ENCODE peak calls at places on chromosomes 6 and 20, in five cellular contexts. One of them, this sample, is unnamed.

GRCh38 chr6:29968130-29968529 is 25.8 kb downstream of the HLA-A start:
- DNase-seq in CD8-positive, alpha-beta T cell: no peak
- DNase-seq in tibial artery: no peak
- DNase-seq in IMR-90: peak
- DNase-seq in prostate gland: no peak
- DNase-seq in this sample: no peak

GRCh38 chr6:3414704-3415453 is 42.0 kb downstream of the SLC22A23 start:
- DNase-seq in CD8-positive, alpha-beta T cell: peak
- DNase-seq in tibial artery: no peak
- DNase-seq in IMR-90: peak
- DNase-seq in prostate gland: no peak
- DNase-seq in this sample: no peak

GRCh38 chr6:122747573-122747972 is 31.9 kb upstream of the FABP7 start:
- DNase-seq in CD8-positive, alpha-beta T cell: no peak
- DNase-seq in tibial artery: no peak
- DNase-seq in IMR-90: no peak
- DNase-seq in prostate gland: no peak
- DNase-seq in this sample: no peak

GRCh38 chr6:148128014-148128730 is 214.5 kb upstream of the SASH1 start:
- DNase-seq in CD8-positive, alpha-beta T cell: no peak
- DNase-seq in tibial artery: no peak
- DNase-seq in IMR-90: no peak
- DNase-seq in prostate gland: no peak
- DNase-seq in this sample: no peak

GRCh38 chr20:35145141-35145564 is 2.0 kb downstream of the EDEM2 start:
- DNase-seq in CD8-positive, alpha-beta T cell: no peak
- DNase-seq in tibial artery: no peak
- DNase-seq in IMR-90: peak
- DNase-seq in prostate gland: peak
- DNase-seq in this sample: no peak

GRCh38 chr6:92538296-92538695 is 881.1 kb downstream of the EPHA7 start:
- DNase-seq in CD8-positive, alpha-beta T cell: no peak
- DNase-seq in tibial artery: no peak
- DNase-seq in IMR-90: no peak
- DNase-seq in prostate gland: no peak
- DNase-seq in this sample: no peak

GRCh38 chr6:38517005-38517404 is 122.7 kb downstream of the BTBD9 start:
- DNase-seq in CD8-positive, alpha-beta T cell: no peak
- DNase-seq in tibial artery: no peak
- DNase-seq in IMR-90: peak
- DNase-seq in prostate gland: no peak
- DNase-seq in this sample: no peak

GRCh38 chr20:61443541-61444126 is 191.6 kb downstream of the CDH4 start:
- DNase-seq in CD8-positive, alpha-beta T cell: no peak
- DNase-seq in tibial artery: no peak
- DNase-seq in IMR-90: peak
- DNase-seq in prostate gland: no peak
- DNase-seq in this sample: no peak

GRCh38 chr6:68211242-68211795 is 423.8 kb upstream of the ADGRB3 start:
- DNase-seq in CD8-positive, alpha-beta T cell: no peak
- DNase-seq in tibial artery: no peak
- DNase-seq in IMR-90: no peak
- DNase-seq in prostate gland: no peak
- DNase-seq in this sample: no peak

GRCh38 chr6:22325481-22325880 is 28.6 kb upstream of the PRL start:
- DNase-seq in CD8-positive, alpha-beta T cell: no peak
- DNase-seq in tibial artery: no peak
- DNase-seq in IMR-90: no peak
- DNase-seq in prostate gland: no peak
- DNase-seq in this sample: no peak

GRCh38 chr6:18503588-18504231 is 116.6 kb downstream of the RNF144B start:
- DNase-seq in CD8-positive, alpha-beta T cell: peak
- DNase-seq in tibial artery: peak
- DNase-seq in IMR-90: peak
- DNase-seq in prostate gland: peak
- DNase-seq in this sample: peak

GRCh38 chr20:40561187-40561586 is 127.8 kb downstream of the MAFB start:
- DNase-seq in CD8-positive, alpha-beta T cell: no peak
- DNase-seq in tibial artery: no peak
- DNase-seq in IMR-90: no peak
- DNase-seq in prostate gland: no peak
- DNase-seq in this sample: no peak

GRCh38 chr20:62685781-62686555 is 22.7 kb upstream of the NTSR1 start:
- DNase-seq in CD8-positive, alpha-beta T cell: peak
- DNase-seq in tibial artery: peak
- DNase-seq in IMR-90: no peak
- DNase-seq in prostate gland: peak
- DNase-seq in this sample: no peak

GRCh38 chr20:53004267-53004813 is 32.2 kb downstream of the TSHZ2 start:
- DNase-seq in CD8-positive, alpha-beta T cell: no peak
- DNase-seq in tibial artery: no peak
- DNase-seq in IMR-90: no peak
- DNase-seq in prostate gland: no peak
- DNase-seq in this sample: peak

GRCh38 chr6:1055015-1055921 is 256.6 kb upstream of the FOXQ1 start:
- DNase-seq in CD8-positive, alpha-beta T cell: no peak
- DNase-seq in tibial artery: no peak
- DNase-seq in IMR-90: no peak
- DNase-seq in prostate gland: no peak
- DNase-seq in this sample: no peak

GRCh38 chr6:130779658-130780033 is 47.6 kb upstream of the SMLR1 start:
- DNase-seq in CD8-positive, alpha-beta T cell: no peak
- DNase-seq in tibial artery: no peak
- DNase-seq in IMR-90: no peak
- DNase-seq in prostate gland: no peak
- DNase-seq in this sample: no peak

GRCh38 chr6:130776287-130776925 is 50.8 kb upstream of the SMLR1 start:
- DNase-seq in CD8-positive, alpha-beta T cell: no peak
- DNase-seq in tibial artery: no peak
- DNase-seq in IMR-90: no peak
- DNase-seq in prostate gland: no peak
- DNase-seq in this sample: no peak

GRCh38 chr6:130780137-130780536 is 47.1 kb upstream of the SMLR1 start:
- DNase-seq in CD8-positive, alpha-beta T cell: no peak
- DNase-seq in tibial artery: no peak
- DNase-seq in IMR-90: no peak
- DNase-seq in prostate gland: no peak
- DNase-seq in this sample: no peak

GRCh38 chr6:130781557-130781956 is 45.6 kb upstream of the SMLR1 start:
- DNase-seq in CD8-positive, alpha-beta T cell: no peak
- DNase-seq in tibial artery: no peak
- DNase-seq in IMR-90: no peak
- DNase-seq in prostate gland: no peak
- DNase-seq in this sample: no peak

GRCh38 chr6:130778946-130779657 is 48.1 kb upstream of the SMLR1 start:
- DNase-seq in CD8-positive, alpha-beta T cell: no peak
- DNase-seq in tibial artery: no peak
- DNase-seq in IMR-90: peak
- DNase-seq in prostate gland: no peak
- DNase-seq in this sample: no peak
- H3K4me3 ChIP-seq in CD8-positive, alpha-beta T cell: no peak
- H3K4me3 ChIP-seq in tibial artery: no peak
- H3K4me3 ChIP-seq in IMR-90: no peak
- H3K4me3 ChIP-seq in prostate gland: no peak
- H3K4me3 ChIP-seq in this sample: no peak

GRCh38 chr6:115444079-115444478 is 616.6 kb downstream of the FRK start:
- DNase-seq in CD8-positive, alpha-beta T cell: no peak
- DNase-seq in tibial artery: no peak
- DNase-seq in IMR-90: no peak
- DNase-seq in prostate gland: no peak
- DNase-seq in this sample: no peak
- TF ChIP-seq CTCF in CD8-positive, alpha-beta T cell: no peak
- TF ChIP-seq CTCF in tibial artery: no peak
- TF ChIP-seq CTCF in IMR-90: no peak
- TF ChIP-seq CTCF in prostate gland: no peak
- TF ChIP-seq CTCF in this sample: no peak

GRCh38 chr6:63599243-63599642 is 27.0 kb downstream of the LOC128125822 start:
- DNase-seq in CD8-positive, alpha-beta T cell: no peak
- DNase-seq in tibial artery: no peak
- DNase-seq in IMR-90: no peak
- DNase-seq in prostate gland: no peak
- DNase-seq in this sample: no peak

GRCh38 chr6:63598001-63598250 is 25.6 kb downstream of the LOC128125822 start:
- DNase-seq in CD8-positive, alpha-beta T cell: no peak
- DNase-seq in tibial artery: no peak
- DNase-seq in IMR-90: no peak
- DNase-seq in prostate gland: no peak
- DNase-seq in this sample: no peak

GRCh38 chr6:63598251-63599036 is 26.2 kb downstream of the LOC128125822 start:
- DNase-seq in CD8-positive, alpha-beta T cell: peak
- DNase-seq in tibial artery: peak
- DNase-seq in IMR-90: peak
- DNase-seq in prostate gland: peak
- DNase-seq in this sample: peak

GRCh38 chr6:63597142-63598000 is 25.1 kb downstream of the LOC128125822 start:
- DNase-seq in CD8-positive, alpha-beta T cell: no peak
- DNase-seq in tibial artery: no peak
- DNase-seq in IMR-90: no peak
- DNase-seq in prostate gland: no peak
- DNase-seq in this sample: no peak
- H3K4me3 ChIP-seq in CD8-positive, alpha-beta T cell: peak
- H3K4me3 ChIP-seq in tibial artery: peak
- H3K4me3 ChIP-seq in IMR-90: peak
- H3K4me3 ChIP-seq in prostate gland: no peak
- H3K4me3 ChIP-seq in this sample: peak

GRCh38 chr6:168195712-168196111 is 116.7 kb upstream of the FRMD1 start:
- DNase-seq in CD8-positive, alpha-beta T cell: no peak
- DNase-seq in tibial artery: peak
- DNase-seq in IMR-90: no peak
- DNase-seq in prostate gland: no peak
- DNase-seq in this sample: no peak

GRCh38 chr6:168192195-168192900 is 113.3 kb upstream of the FRMD1 start:
- DNase-seq in CD8-positive, alpha-beta T cell: no peak
- DNase-seq in tibial artery: peak
- DNase-seq in IMR-90: no peak
- DNase-seq in prostate gland: no peak
- DNase-seq in this sample: no peak

GRCh38 chr6:168194732-168195565 is 115.9 kb upstream of the FRMD1 start:
- DNase-seq in CD8-positive, alpha-beta T cell: no peak
- DNase-seq in tibial artery: peak
- DNase-seq in IMR-90: no peak
- DNase-seq in prostate gland: no peak
- DNase-seq in this sample: no peak

GRCh38 chr6:168192901-168193815 is 114.1 kb upstream of the FRMD1 start:
- DNase-seq in CD8-positive, alpha-beta T cell: no peak
- DNase-seq in tibial artery: peak
- DNase-seq in IMR-90: no peak
- DNase-seq in prostate gland: no peak
- DNase-seq in this sample: no peak

DNA sequence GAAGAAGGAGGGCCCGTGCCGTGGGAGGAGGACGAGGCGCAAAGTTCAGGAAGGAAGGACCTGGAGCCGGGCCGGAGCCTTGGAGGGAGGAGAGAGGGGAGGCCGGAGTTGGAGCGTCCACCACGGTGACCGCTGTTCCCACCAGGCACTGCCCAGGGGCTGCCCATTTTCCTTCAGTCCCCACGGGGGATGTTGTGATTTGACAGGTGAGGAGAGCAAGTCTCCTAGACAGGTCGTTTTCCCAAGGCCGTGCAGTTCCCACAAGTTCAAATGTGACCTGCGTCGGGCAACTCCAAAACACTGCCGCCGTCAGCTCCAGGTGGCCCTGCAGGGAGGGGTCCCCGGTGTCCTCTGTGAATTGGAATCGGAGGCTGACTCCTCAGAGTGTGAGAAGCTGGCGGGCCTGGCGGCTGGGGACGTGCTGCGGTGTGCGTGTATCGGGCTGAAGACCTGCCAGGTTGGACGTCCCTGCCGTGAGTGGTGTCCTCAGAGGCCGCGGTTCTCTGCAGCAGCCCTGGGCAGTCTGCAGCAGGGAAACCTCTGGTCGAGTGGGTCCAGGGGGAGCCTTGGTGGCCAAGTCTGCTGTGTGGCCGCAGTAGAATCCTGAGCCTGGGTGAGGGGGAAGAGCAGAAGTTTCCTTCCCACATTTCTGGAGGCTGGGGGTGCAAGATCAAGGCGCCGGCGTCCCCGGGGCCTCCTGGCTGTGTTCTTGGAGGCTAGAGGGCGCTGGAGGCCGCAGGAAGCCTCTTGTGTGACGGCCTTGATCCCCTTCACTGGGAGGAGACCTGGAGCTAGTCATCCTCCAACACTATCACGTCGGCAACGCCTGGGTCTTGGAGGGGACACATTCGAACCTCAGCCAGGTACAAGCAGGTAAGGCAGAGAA is 115.0 kb upstream of the FRMD1 start:
- DNase-seq in CD8-positive, alpha-beta T cell: no peak
- DNase-seq in tibial artery: peak
- DNase-seq in IMR-90: no peak
- DNase-seq in prostate gland: no peak
- DNase-seq in this sample: no peak
- TF ChIP-seq CTCF in CD8-positive, alpha-beta T cell: no peak
- TF ChIP-seq CTCF in tibial artery: no peak
- TF ChIP-seq CTCF in IMR-90: no peak
- TF ChIP-seq CTCF in prostate gland: no peak
- TF ChIP-seq CTCF in this sample: no peak

DNA sequence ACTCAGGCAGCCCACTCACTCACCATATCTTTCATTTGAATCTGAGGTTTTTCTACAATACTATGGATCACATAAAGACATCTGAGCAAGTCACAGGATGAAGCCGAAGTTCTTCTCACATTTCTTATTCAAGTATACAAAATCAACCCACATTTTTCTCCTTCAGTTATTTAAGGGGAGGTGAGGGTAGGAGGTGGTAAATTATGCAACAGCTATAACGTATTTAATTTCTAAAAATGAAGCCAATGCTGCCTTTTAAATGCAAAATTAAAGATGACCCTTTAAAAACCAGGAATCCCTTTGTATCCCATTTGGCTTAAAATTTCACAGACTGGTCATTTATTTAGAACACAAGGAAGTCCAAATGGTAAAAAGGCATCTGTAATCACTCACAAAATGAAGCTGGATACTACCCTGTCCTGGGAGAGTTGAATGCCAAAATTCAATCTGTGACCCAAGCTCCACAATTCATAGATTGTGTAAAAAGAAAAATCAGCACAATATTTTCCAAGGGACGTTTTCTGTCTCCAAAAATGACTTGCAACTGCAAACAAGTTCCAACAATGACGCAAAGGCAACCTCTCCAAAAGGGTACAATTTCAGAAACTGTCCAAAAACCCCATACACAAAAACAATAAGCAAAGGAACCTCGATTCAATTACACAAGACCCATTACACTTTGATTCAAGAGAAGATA is 48.8 kb downstream of the EPB41L2 start:
- DNase-seq in CD8-positive, alpha-beta T cell: no peak
- DNase-seq in tibial artery: no peak
- DNase-seq in IMR-90: no peak
- DNase-seq in prostate gland: no peak
- DNase-seq in this sample: no peak
- H3K4me3 ChIP-seq in CD8-positive, alpha-beta T cell: no peak
- H3K4me3 ChIP-seq in tibial artery: no peak
- H3K4me3 ChIP-seq in IMR-90: no peak
- H3K4me3 ChIP-seq in prostate gland: no peak
- H3K4me3 ChIP-seq in this sample: no peak